ENCODE peak calls at places on chromosome 14, in eight cellular contexts. Z is stomach, R is fibroblast of the aortic adventitia, Y is GM20000, E is sigmoid colon, I is fibroblast of lung, S is heart left ventricle, W is tibial nerve. C is an unnamed sample.

GRCh38 chr14:94408546-94409095 is 20.2 kb upstream of the SERPINA1 start:
- DNase-seq in Z (no peak), R (no peak), Y (no peak), E (no peak), I (no peak), S (no peak), W (no peak), C (no peak)

GRCh38 chr14:104794099-104794498 is 1.4 kb downstream of the AKT1 start:
- DNase-seq in Z (peak), R (peak), Y (no peak), E (no peak), I (peak), S (peak), W (no peak), C (no peak)

GRCh38 chr14:67738740-67739504 is 37.2 kb downstream of the RDH12 start:
- DNase-seq in Z (peak), R (peak), Y (no peak), E (peak), I (peak), S (peak), W (peak), C (no peak)

GRCh38 chr14:50550294-50550693 is 9.7 kb upstream of the ATL1 start:
- DNase-seq in Z (no peak), R (no peak), Y (no peak), E (no peak), I (no peak), S (no peak), W (no peak), C (no peak)

GRCh38 chr14:101882141-101882935 is 82.0 kb upstream of the DYNC1H1 start:
- DNase-seq in Z (no peak), R (no peak), Y (no peak), E (peak), I (no peak), S (no peak), W (no peak), C (no peak)

GRCh38 chr14:99030436-99030835 is 241.6 kb downstream of the BCL11B start:
- DNase-seq in Z (no peak), R (no peak), Y (no peak), E (no peak), I (no peak), S (no peak), W (no peak), C (no peak)

GRCh38 chr14:90040411-90040810 is 21.4 kb upstream of the KCNK13 start:
- DNase-seq in Z (no peak), R (no peak), Y (no peak), E (no peak), I (no peak), S (no peak), W (no peak), C (no peak)

GRCh38 chr14:33110737-33111443 is 172.2 kb downstream of the NPAS3 start:
- DNase-seq in Z (no peak), R (no peak), Y (no peak), E (no peak), I (no peak), S (no peak), W (no peak), C (no peak)

GRCh38 chr14:58298477-58298879 is at the start of gene ARID4A:
- DNase-seq in Z (peak), R (no peak), Y (no peak), E (peak), I (no peak), S (peak), W (peak), C (peak)

GRCh38 chr14:102362084-102362483 is 606 bp downstream of the CINP start:
- DNase-seq in Z (no peak), R (peak), Y (peak), E (no peak), I (peak), S (no peak), W (no peak), C (no peak)

GRCh38 chr14:55514819-55515470 is 65.1 kb upstream of the KTN1 start:
- DNase-seq in Z (no peak), R (peak), Y (no peak), E (no peak), I (peak), S (no peak), W (peak), C (no peak)

GRCh38 chr14:49972840-49973239 is 80.0 kb downstream of the ARF6 start:
- DNase-seq in Z (peak), R (peak), Y (no peak), E (no peak), I (peak), S (peak), W (peak), C (no peak)

GRCh38 chr14:92224348-92224954 is 98.5 kb upstream of the SLC24A4 start:
- DNase-seq in Z (no peak), R (no peak), Y (no peak), E (no peak), I (peak), S (no peak), W (no peak), C (no peak)

GRCh38 chr14:105294142-105294597 is 6.6 kb downstream of the BRF1 start:
- DNase-seq in Z (no peak), R (peak), Y (no peak), E (no peak), I (no peak), S (peak), W (no peak), C (peak)

GRCh38 chr14:33475623-33476022 is 475.3 kb downstream of the EGLN3 start:
- DNase-seq in Z (peak), R (peak), Y (peak), E (no peak), I (peak), S (no peak), W (peak), C (peak)

GRCh38 chr14:75542585-75543091 is 20.4 kb downstream of the BATF start:
- DNase-seq in Z (peak), R (peak), Y (peak), E (peak), I (peak), S (peak), W (peak), C (no peak)

GRCh38 chr14:103104654-103105511 is 10.4 kb downstream of the EXOC3L4 start:
- DNase-seq in Z (peak), R (peak), Y (peak), E (no peak), I (peak), S (peak), W (peak), C (peak)

GRCh38 chr14:80208426-80208950 is 2.8 kb downstream of the DIO2 start:
- DNase-seq in Z (no peak), R (no peak), Y (no peak), E (no peak), I (no peak), S (no peak), W (no peak), C (no peak)

GRCh38 chr14:46686652-46687051 is 35.1 kb upstream of the RPL10L start:
- DNase-seq in Z (no peak), R (no peak), Y (no peak), E (no peak), I (no peak), S (no peak), W (no peak), C (no peak)

GRCh38 chr14:63938198-63939005 is 85.6 kb downstream of the SYNE2 start:
- DNase-seq in Z (no peak), R (no peak), Y (peak), E (no peak), I (no peak), S (no peak), W (no peak), C (no peak)

GRCh38 chr14:105075364-105076295 is 10.4 kb upstream of the GPR132 start:
- DNase-seq in Z (no peak), R (peak), Y (peak), E (peak), I (peak), S (peak), W (no peak), C (no peak)

GRCh38 chr14:60051690-60052324 is 39.9 kb upstream of the PCNX4 start:
- DNase-seq in Z (no peak), R (peak), Y (no peak), E (no peak), I (peak), S (no peak), W (no peak), C (no peak)

GRCh38 chr14:93150227-93151206 is 34.2 kb downstream of the MOAP1 start:
- DNase-seq in Z (peak), R (no peak), Y (no peak), E (no peak), I (no peak), S (no peak), W (peak), C (no peak)

GRCh38 chr14:63523735-63524408 is 19.3 kb downstream of the PPP2R5E start:
- DNase-seq in Z (no peak), R (no peak), Y (no peak), E (no peak), I (no peak), S (no peak), W (no peak), C (no peak)

GRCh38 chr14:69460093-69460701 is 24.3 kb upstream of the PLEKHD1 start:
- DNase-seq in Z (peak), R (peak), Y (peak), E (peak), I (peak), S (peak), W (peak), C (peak)

GRCh38 chr14:65351493-65352224 is 60.9 kb upstream of the FUT8 start:
- DNase-seq in Z (no peak), R (no peak), Y (no peak), E (no peak), I (no peak), S (no peak), W (no peak), C (no peak)

GRCh38 chr14:56117765-56118610 is at the start of gene PELI2:
- DNase-seq in Z (peak), R (peak), Y (peak), E (peak), I (peak), S (peak), W (peak), C (peak)

GRCh38 chr14:75022655-75023054 is 19.9 kb downstream of the EIF2B2 start:
- DNase-seq in Z (no peak), R (no peak), Y (no peak), E (no peak), I (no peak), S (peak), W (no peak), C (no peak)

GRCh38 chr14:94054401-94054800 is 26.6 kb downstream of the DDX24 start:
- DNase-seq in Z (no peak), R (no peak), Y (no peak), E (no peak), I (no peak), S (no peak), W (no peak), C (no peak)

GRCh38 chr14:100662850-100663527 is 63.7 kb upstream of the DLK1 start:
- DNase-seq in Z (peak), R (peak), Y (peak), E (peak), I (peak), S (peak), W (peak), C (peak)

GRCh38 chr14:100664841-100665425 is 61.8 kb upstream of the DLK1 start:
- DNase-seq in Z (no peak), R (peak), Y (no peak), E (peak), I (peak), S (no peak), W (no peak), C (no peak)

GRCh38 chr14:100665518-100666032 is 61.1 kb upstream of the DLK1 start:
- DNase-seq in Z (no peak), R (peak), Y (no peak), E (no peak), I (peak), S (no peak), W (no peak), C (peak)

GRCh38 chr14:100664234-100664633 is 62.5 kb upstream of the DLK1 start:
- DNase-seq in Z (no peak), R (no peak), Y (no peak), E (no peak), I (no peak), S (no peak), W (no peak), C (no peak)

DNA sequence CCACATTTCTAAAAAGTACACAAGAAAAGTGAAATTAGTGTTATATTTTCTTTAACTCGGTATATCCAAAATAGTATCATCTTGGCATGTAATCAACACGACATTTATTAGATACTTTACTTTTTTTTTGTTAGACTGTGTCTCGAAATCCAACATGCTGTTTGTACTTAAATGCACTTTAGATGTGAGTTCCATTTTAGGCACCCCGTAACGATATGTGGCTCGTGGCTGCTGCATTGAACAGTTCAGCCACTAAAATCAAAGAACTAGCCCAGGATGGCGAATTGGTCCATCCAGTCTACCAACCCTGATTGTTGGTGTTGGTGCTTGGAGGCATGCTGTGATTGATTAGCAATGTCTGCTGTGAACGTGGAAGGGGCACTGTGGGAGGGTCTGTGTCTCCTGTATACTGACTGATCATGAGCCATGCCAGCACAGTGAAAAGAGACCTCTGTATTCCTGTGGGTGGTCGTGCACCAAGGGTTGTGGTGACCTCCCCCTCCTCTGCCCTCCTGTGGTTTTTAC is 63.1 kb upstream of the DLK1 start:
- DNase-seq in Z (no peak), R (no peak), Y (no peak), E (no peak), I (no peak), S (no peak), W (no peak), C (no peak)
- TF ChIP-seq CTCF in Z (no peak), R (no peak), Y (no peak), E (no peak), I (no peak), S (no peak), W (no peak), C (peak)

GRCh38 chr14:34527591-34527990 is 11.9 kb downstream of the EAPP start:
- DNase-seq in Z (no peak), R (no peak), Y (no peak), E (no peak), I (no peak), S (no peak), W (no peak), C (no peak)

DNA sequence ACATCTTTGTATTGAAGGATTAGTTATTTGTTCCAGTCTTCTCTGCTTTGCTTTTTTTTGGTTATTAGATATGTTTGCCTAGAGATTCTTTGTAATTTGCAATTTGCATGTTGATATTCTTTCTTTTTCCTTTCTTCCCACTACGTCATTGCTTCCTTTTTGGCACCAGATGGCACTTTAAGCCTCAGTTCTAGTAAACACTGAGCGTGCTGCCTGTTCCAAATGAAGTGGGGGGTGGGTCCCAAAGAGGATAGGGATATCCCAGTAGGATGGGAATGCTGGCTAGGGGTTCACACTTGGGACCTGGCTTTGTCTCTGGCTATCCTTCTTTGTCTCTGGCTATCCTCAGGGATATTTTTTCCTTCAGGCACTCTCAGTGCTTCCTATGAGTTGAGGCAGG is 17.0 kb downstream of the EAPP start:
- DNase-seq in Z (no peak), R (no peak), Y (no peak), E (no peak), I (no peak), S (no peak), W (no peak), C (no peak)
- TF ChIP-seq CTCF in Z (no peak), R (no peak), Y (no peak), E (no peak), I (no peak), S (no peak), W (no peak), C (no peak)

GRCh38 chr14:24299255-24300191 is at the start of the genes DHRS1 and NOP9:
- DNase-seq in Z (peak), R (peak), Y (peak), E (peak), I (peak), S (peak), W (peak), C (peak)

GRCh38 chr14:24300326-24300980 is 803 bp downstream of the NOP9 start:
- DNase-seq in Z (no peak), R (no peak), Y (no peak), E (no peak), I (no peak), S (no peak), W (no peak), C (no peak)

GRCh38 chr14:24297190-24297964 is 2.2 kb downstream of the DHRS1 start:
- DNase-seq in Z (no peak), R (peak), Y (no peak), E (no peak), I (peak), S (no peak), W (no peak), C (no peak)

GRCh38 chr14:24296341-24297157 is 3.0 kb downstream of the DHRS1 start:
- DNase-seq in Z (peak), R (peak), Y (peak), E (peak), I (peak), S (peak), W (peak), C (peak)

GRCh38 chr14:24298892-24299254 is 707 bp downstream of the DHRS1 start:
- DNase-seq in Z (no peak), R (peak), Y (no peak), E (no peak), I (peak), S (peak), W (no peak), C (peak)
- TF ChIP-seq CTCF in Z (no peak), R (no peak), Y (no peak), E (no peak), I (no peak), S (no peak), W (no peak), C (no peak)

DNA sequence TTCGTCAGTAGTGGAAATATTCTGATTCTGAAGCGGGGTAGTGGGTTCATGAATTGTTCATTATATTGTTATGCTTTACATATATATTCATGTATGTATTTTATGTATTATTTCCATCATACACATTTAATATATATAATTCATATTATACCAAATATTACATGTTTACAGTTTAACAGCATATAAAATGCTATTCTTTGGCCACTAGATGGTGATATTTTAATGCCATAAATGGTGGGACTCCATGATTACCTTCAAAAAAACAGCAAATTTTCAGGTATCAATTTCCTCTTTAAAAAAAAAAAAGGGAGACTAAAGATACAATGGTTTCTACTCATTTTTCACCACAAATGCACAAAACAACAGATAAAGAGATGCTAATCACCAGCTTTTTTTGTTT is 41.0 kb downstream of the BDKRB1 start:
- DNase-seq in Z (no peak), R (peak), Y (no peak), E (no peak), I (no peak), S (no peak), W (no peak), C (no peak)
- TF ChIP-seq CTCF in Z (no peak), R (peak), Y (peak), E (peak), I (peak), S (peak), W (no peak), C (peak)

GRCh38 chr14:86038401-86038985 is 508.5 kb downstream of the FLRT2 start:
- DNase-seq in Z (peak), R (peak), Y (peak), E (no peak), I (peak), S (peak), W (no peak), C (no peak)

GRCh38 chr14:86035882-86036281 is 505.9 kb downstream of the FLRT2 start:
- DNase-seq in Z (no peak), R (peak), Y (peak), E (no peak), I (peak), S (no peak), W (no peak), C (no peak)
- TF ChIP-seq CTCF in Z (no peak), R (peak), Y (peak), E (no peak), I (peak), S (peak), W (no peak), C (no peak)

DNA sequence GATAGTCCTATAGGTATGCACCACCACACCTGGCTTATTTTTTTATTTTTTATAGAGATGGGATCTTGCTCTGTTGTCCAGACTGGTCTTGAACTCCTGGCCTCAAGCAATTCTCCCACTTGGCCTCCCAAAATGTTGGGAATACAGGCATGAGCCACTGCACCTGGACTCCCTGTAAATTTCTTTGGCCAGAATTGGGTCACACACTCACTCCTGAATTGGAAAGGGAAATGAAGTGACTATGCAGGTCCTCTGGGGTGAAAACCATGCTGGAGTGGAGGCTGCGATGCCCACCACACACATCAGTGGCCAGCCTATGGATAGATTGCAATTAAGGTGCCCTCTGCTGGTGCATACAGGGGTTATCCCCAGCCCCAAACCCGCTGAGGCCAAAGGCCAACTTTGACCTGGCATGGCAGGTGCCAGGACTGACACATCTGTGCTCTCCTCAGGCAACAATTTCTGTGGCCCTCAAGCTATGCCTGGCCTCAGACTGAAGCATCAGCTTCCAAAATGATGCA is 125.6 kb downstream of the SLC38A6 start:
- DNase-seq in Z (no peak), R (no peak), Y (no peak), E (no peak), I (no peak), S (no peak), W (no peak), C (no peak)
- TF ChIP-seq CTCF in Z (no peak), R (peak), Y (no peak), E (no peak), I (peak), S (no peak), W (no peak), C (no peak)

C was measured in dorsolateral prefrontal cortex.